ENCODE peak calls at places on chromosome 11, in eight cellular contexts. K is heart right ventricle, P is GM06990, A is neural crest cell, J is sigmoid colon, V is RWPE1, I is foreskin fibroblast, F is MM.1S. Q is an unnamed sample.

GRCh38 chr11:123570939-123571590 is 83.4 kb downstream of the SCN3B start:
- DNase-seq in F (no peak), V (no peak), K (no peak), J (no peak), P (no peak), I (no peak), A (no peak), Q (no peak)

GRCh38 chr11:124643605-124644425 is 21.2 kb downstream of the TBRG1 start:
- DNase-seq in J (no peak), F (no peak), P (no peak), A (no peak), I (peak), V (no peak), K (no peak), Q (no peak)

GRCh38 chr11:43129329-43129728 is 182.5 kb upstream of the API5 start:
- DNase-seq in K (no peak), P (no peak), J (no peak), I (no peak), F (no peak), V (no peak), A (no peak), Q (no peak)

GRCh38 chr11:134118016-134118415 is 49.1 kb downstream of the JAM3 start:
- DNase-seq in A (no peak), K (no peak), V (no peak), P (no peak), F (no peak), J (no peak), I (no peak), Q (no peak)

GRCh38 chr11:43376594-43376993 is 17.9 kb downstream of the TTC17 start:
- DNase-seq in I (peak), F (no peak), V (peak), J (no peak), A (no peak), P (no peak), K (no peak), Q (no peak)

GRCh38 chr11:115452245-115452644 is 52.0 kb downstream of the CADM1 start:
- DNase-seq in P (no peak), K (no peak), V (no peak), A (no peak), F (no peak), I (no peak), J (no peak), Q (no peak)

GRCh38 chr11:134260503-134260902 is 7.1 kb downstream of the ACAD8 start:
- DNase-seq in J (no peak), I (no peak), V (no peak), A (no peak), F (no peak), P (no peak), K (no peak), Q (no peak)

GRCh38 chr11:10828407-10828806 is 19.7 kb upstream of the EIF4G2 start:
- DNase-seq in P (no peak), A (no peak), V (no peak), F (no peak), J (no peak), I (no peak), K (no peak), Q (no peak)

GRCh38 chr11:75633409-75634011 is 35.3 kb downstream of the MAP6 start:
- DNase-seq in I (no peak), K (no peak), P (no peak), V (no peak), A (no peak), J (no peak), F (no peak), Q (no peak)

GRCh38 chr11:109808569-109808968 is 284.6 kb upstream of the ZC3H12C start:
- DNase-seq in F (no peak), J (no peak), I (peak), A (no peak), V (no peak), K (no peak), P (no peak), Q (no peak)

GRCh38 chr11:129724866-129725265 is 90.8 kb upstream of the TMEM45B start:
- DNase-seq in K (no peak), I (no peak), V (peak), P (no peak), F (no peak), A (no peak), J (no peak), Q (no peak)

GRCh38 chr11:47485112-47485511 is 36.2 kb upstream of the RAPSN start:
- DNase-seq in V (no peak), F (no peak), A (no peak), K (no peak), J (no peak), P (no peak), I (no peak), Q (no peak)

GRCh38 chr11:28346209-28346608 is 238.0 kb downstream of the METTL15 start:
- DNase-seq in I (no peak), V (peak), F (no peak), K (no peak), P (no peak), A (no peak), J (no peak), Q (no peak)

GRCh38 chr11:99234534-99234933 is 213.8 kb downstream of the CNTN5 start:
- DNase-seq in F (no peak), J (no peak), P (no peak), V (no peak), K (no peak), A (no peak), I (no peak), Q (no peak)

GRCh38 chr11:43681543-43681942 is 1.0 kb downstream of the HSD17B12 start:
- DNase-seq in A (no peak), I (peak), V (peak), F (no peak), J (no peak), P (no peak), K (no peak), Q (no peak)

GRCh38 chr11:82972103-82972502 is 70.6 kb downstream of the DDIAS start:
- DNase-seq in J (no peak), F (no peak), P (no peak), A (no peak), I (no peak), V (no peak), K (no peak), Q (no peak)

GRCh38 chr11:76657139-76657823 is 13.3 kb downstream of the LRRC32 start:
- DNase-seq in P (no peak), V (no peak), F (no peak), A (no peak), J (peak), K (no peak), I (no peak), Q (no peak)

GRCh38 chr11:5384335-5384734 is 723 bp downstream of the OR51M1 start:
- DNase-seq in J (no peak), F (no peak), V (no peak), P (no peak), A (no peak), K (no peak), I (no peak), Q (no peak)
- TF ChIP-seq CTCF in J (no peak), F (no peak), V (no peak), P (no peak), A (no peak), K (no peak), I (no peak), Q (no peak)

GRCh38 chr11:71112990-71113389 is 139.4 kb downstream of the SHANK2 start:
- DNase-seq in F (no peak), K (no peak), I (no peak), J (no peak), A (no peak), P (no peak), V (no peak), Q (no peak)
- TF ChIP-seq CTCF in F (no peak), K (no peak), I (no peak), J (no peak), A (no peak), P (no peak), V (no peak), Q (no peak)

DNA sequence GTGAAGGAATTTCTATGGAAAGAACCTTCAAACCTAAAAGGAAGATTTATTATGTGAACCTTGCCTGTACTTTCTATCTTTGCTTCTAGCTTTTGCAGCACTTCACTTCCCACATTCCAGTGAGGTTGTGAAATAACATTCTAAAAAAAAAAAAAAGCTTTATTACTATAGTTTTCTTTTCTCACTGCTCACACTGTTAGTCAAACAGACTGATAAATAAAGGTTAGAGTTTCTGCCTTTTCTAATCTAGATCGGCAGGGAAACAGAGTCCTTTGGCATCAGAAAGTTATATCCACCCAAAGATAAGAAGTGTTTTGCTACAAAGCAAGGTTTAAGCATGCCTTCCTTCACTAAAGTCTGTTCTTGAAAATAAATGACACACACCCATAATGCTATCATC is 2.8 kb downstream of the AAMDC start:
- DNase-seq in A (no peak), F (no peak), K (no peak), P (no peak), J (no peak), V (no peak), I (peak), Q (no peak)
- TF ChIP-seq CTCF in A (no peak), F (no peak), K (no peak), P (no peak), J (no peak), V (no peak), I (no peak), Q (no peak)

GRCh38 chr11:104546486-104546885 is 351.8 kb downstream of the CASP12 start:
- DNase-seq in J (no peak), V (no peak), I (no peak), A (no peak), P (no peak), F (no peak), K (no peak), Q (no peak)

GRCh38 chr11:104549019-104549418 is 349.2 kb downstream of the CASP12 start:
- DNase-seq in I (no peak), A (no peak), V (no peak), K (no peak), P (no peak), F (no peak), J (no peak), Q (no peak)

DNA sequence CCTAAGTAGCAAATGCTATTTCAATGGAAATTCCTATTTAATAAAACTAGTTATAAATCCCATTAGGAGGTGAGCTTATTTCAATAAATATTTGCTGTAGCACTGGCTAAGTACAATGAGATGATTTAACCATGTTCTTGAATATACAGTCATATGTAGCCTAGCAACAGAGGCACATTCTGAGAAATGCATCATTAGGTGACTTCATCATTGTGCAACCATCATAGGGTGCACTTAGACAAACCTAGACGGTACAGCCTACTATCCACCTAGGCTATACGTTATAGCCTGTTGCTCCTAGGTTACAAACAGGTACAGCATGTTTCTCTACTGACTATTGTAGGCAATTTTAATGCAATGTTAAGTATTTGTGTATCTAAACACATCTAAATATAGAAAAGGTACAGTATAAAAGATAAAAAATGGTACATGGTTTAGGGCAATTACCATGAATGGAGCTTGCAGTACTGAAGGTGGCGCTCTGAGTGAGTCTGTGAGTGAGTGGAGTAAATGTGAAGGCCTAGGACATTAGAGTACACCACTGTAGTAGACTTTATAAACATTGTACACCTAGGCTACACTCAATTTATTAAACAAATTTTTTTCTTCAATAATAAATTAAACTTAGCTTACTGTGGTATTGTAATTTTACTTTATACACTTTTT is 350.1 kb downstream of the CASP12 start:
- DNase-seq in P (no peak), V (no peak), I (peak), J (no peak), K (no peak), F (no peak), A (no peak), Q (no peak)
- TF ChIP-seq CTCF in P (no peak), V (no peak), I (no peak), J (no peak), K (no peak), F (no peak), A (no peak), Q (no peak)

GRCh38 chr11:17907046-17907445 is 105.8 kb downstream of the SERGEF start:
- DNase-seq in J (no peak), A (no peak), I (no peak), F (no peak), K (no peak), V (no peak), P (no peak), Q (no peak)

GRCh38 chr11:17905477-17905876 is 107.4 kb downstream of the SERGEF start:
- DNase-seq in V (no peak), J (no peak), F (no peak), P (no peak), K (no peak), I (no peak), A (no peak), Q (no peak)

GRCh38 chr11:17906436-17906835 is 106.4 kb downstream of the SERGEF start:
- DNase-seq in I (no peak), K (no peak), A (no peak), J (no peak), P (no peak), F (no peak), V (no peak), Q (no peak)
- TF ChIP-seq CTCF in I (no peak), K (no peak), A (peak), J (no peak), P (peak), F (no peak), V (no peak), Q (no peak)

DNA sequence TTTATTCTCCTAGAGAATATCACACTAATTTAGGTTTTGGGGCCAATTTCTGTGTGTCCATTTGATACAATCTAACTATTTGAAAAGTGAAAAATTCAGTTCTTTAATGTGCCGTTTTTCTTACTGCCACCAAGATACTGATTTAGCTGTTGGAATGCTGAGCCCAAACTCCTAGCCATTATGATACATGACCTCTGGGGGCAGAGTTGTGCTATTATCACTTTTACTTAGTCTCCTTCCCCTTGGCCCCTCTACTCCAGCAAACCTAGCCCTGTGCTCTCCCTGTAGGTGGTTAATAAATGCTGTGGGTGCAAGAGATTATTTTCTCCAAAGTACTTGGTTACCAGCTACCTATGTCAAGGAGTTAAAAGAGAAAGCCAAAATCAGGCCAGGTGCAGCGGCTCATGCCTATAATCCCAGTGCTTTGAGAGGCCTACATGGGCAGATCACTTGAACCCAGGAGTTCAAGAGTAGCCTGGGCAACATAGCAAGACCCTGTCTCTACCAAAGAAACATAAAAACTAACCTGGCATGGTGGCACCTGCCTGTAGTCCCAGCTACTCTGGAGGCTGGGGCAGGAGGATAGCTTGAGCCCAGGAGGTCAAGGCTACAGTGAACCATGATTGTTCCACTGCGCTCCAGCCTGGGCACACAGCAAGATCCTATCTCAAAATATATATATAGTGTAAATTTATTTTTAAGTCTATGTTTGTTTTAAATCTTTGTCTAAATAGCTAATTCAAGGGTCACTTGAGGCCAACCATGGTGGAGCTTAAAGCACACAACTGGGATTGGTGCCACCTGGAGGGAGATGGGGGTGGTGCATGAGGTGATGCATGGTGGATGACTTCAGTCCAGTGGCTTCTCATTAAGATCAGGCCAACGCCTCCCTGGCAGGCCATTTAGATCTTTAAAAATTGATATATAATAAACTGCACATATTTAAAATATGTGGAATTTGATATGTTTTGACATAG is 193.2 kb upstream of the PLET1 start:
- DNase-seq in K (peak), A (peak), J (no peak), P (no peak), I (peak), F (peak), V (peak), Q (no peak)
- TF ChIP-seq CTCF in K (peak), A (peak), J (no peak), P (peak), I (peak), F (peak), V (no peak), Q (peak)

GRCh38 chr11:117614695-117615094 is 182.3 kb downstream of the DSCAML1 start:
- DNase-seq in J (peak), K (no peak), I (no peak), V (no peak), A (no peak), P (no peak), F (no peak), Q (no peak)
- TF ChIP-seq CTCF in J (no peak), K (no peak), I (no peak), V (no peak), A (no peak), P (peak), F (no peak), Q (no peak)

DNA sequence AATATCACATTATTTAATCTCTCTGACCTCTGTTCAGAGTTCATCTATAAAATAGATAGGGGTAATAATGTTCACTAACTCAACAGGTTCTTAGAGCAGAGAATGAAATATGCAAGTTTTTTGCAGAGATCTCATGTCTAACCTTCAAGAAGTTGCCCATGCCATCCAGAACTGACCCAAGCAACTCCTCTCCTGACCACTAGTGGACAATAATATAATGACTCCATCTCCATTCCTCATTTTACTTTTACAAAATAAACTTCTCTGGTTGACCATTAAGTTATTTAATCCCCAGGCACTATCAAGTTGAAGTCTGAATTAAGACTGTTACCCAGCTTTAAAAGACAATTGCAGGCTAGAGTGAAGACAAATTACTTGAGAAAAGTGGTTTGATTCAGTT is 382.6 kb downstream of the KCNA4 start:
- DNase-seq in J (no peak), V (no peak), A (no peak), I (no peak), F (no peak), P (no peak), K (no peak), Q (no peak)
- TF ChIP-seq CTCF in J (no peak), V (no peak), A (peak), I (no peak), F (peak), P (no peak), K (no peak), Q (no peak)

DNA sequence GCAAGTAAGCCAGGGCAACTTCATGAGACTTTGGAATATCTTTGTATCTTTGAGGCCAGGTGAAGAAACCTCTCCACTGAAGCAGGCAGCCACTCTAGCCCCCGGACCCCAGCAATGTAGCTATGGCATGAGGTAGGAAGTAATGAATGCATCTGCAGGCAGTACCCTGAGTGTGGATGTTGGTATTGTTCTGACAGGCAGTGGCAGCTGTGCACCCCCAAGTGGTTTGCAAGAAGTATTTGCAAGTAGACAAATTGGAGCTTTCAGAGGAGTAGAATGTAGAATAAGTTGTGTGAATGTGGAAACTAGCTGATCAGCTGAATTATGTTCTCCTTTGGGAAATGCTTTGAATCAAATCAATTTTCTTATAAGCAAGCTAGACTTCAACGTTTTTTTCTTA is 194.4 kb upstream of the PGR start:
- DNase-seq in P (no peak), F (no peak), K (no peak), V (no peak), A (no peak), J (no peak), I (no peak), Q (no peak)
- TF ChIP-seq CTCF in P (peak), F (no peak), K (peak), V (no peak), A (no peak), J (no peak), I (no peak), Q (no peak)